ENCODE peak calls at places on chromosomes 12 and 14, in nine cellular contexts. One of them, this sample, is unnamed.

GRCh38 chr12:48265792-48266191 is 62.7 kb upstream of the OR10AD1 start:
- DNase-seq in activated T-cell treated with anti-CD3 and anti-CD28 coated beads for 1 hour: no peak
- DNase-seq in A549: no peak
- DNase-seq in left cardiac atrium: no peak
- DNase-seq in pancreas: no peak
- DNase-seq in HEK293T: no peak
- DNase-seq in activated naive CD8-positive, alpha-beta T cell treated with anti-CD3 and anti-CD28 coated beads for 36 hours: no peak
- DNase-seq in cardiac fibroblast: no peak
- DNase-seq in lung: no peak
- DNase-seq in this sample: no peak

GRCh38 chr14:73661872-73662271 is 17.1 kb downstream of the DNAL1 start:
- DNase-seq in activated naive CD8-positive, alpha-beta T cell treated with anti-CD3 and anti-CD28 coated beads for 36 hours: no peak
- DNase-seq in cardiac fibroblast: peak; percentile 28
- DNase-seq in HEK293T: no peak
- DNase-seq in lung: no peak
- DNase-seq in pancreas: no peak
- DNase-seq in A549: no peak
- DNase-seq in left cardiac atrium: no peak
- DNase-seq in activated T-cell treated with anti-CD3 and anti-CD28 coated beads for 1 hour: no peak
- DNase-seq in this sample: no peak

GRCh38 chr14:93538411-93538810 is 107.7 kb downstream of the UNC79 start:
- DNase-seq in pancreas: no peak
- DNase-seq in A549: peak; percentile 67
- DNase-seq in activated naive CD8-positive, alpha-beta T cell treated with anti-CD3 and anti-CD28 coated beads for 36 hours: no peak
- DNase-seq in activated T-cell treated with anti-CD3 and anti-CD28 coated beads for 1 hour: no peak
- DNase-seq in left cardiac atrium: no peak
- DNase-seq in lung: no peak
- DNase-seq in HEK293T: peak; percentile 16
- DNase-seq in cardiac fibroblast: no peak
- DNase-seq in this sample: no peak

GRCh38 chr14:72801381-72801812 is 92.5 kb downstream of the DPF3 start:
- DNase-seq in pancreas: no peak
- DNase-seq in lung: no peak
- DNase-seq in activated T-cell treated with anti-CD3 and anti-CD28 coated beads for 1 hour: no peak
- DNase-seq in HEK293T: no peak
- DNase-seq in cardiac fibroblast: peak; percentile 97
- DNase-seq in activated naive CD8-positive, alpha-beta T cell treated with anti-CD3 and anti-CD28 coated beads for 36 hours: no peak
- DNase-seq in left cardiac atrium: no peak
- DNase-seq in A549: peak; percentile 68
- DNase-seq in this sample: peak; percentile 73

GRCh38 chr14:94021416-94022157 is 4.6 kb upstream of the OTUB2 start:
- DNase-seq in activated T-cell treated with anti-CD3 and anti-CD28 coated beads for 1 hour: no peak
- DNase-seq in activated naive CD8-positive, alpha-beta T cell treated with anti-CD3 and anti-CD28 coated beads for 36 hours: peak; percentile 50
- DNase-seq in left cardiac atrium: no peak
- DNase-seq in cardiac fibroblast: no peak
- DNase-seq in A549: no peak
- DNase-seq in lung: no peak
- DNase-seq in HEK293T: no peak
- DNase-seq in pancreas: no peak
- DNase-seq in this sample: no peak

GRCh38 chr14:60241091-60241490 is 7.9 kb upstream of the PPM1A start:
- DNase-seq in lung: no peak
- DNase-seq in pancreas: no peak
- DNase-seq in A549: no peak
- DNase-seq in left cardiac atrium: no peak
- DNase-seq in activated T-cell treated with anti-CD3 and anti-CD28 coated beads for 1 hour: no peak
- DNase-seq in HEK293T: no peak
- DNase-seq in cardiac fibroblast: no peak
- DNase-seq in activated naive CD8-positive, alpha-beta T cell treated with anti-CD3 and anti-CD28 coated beads for 36 hours: no peak
- DNase-seq in this sample: no peak

GRCh38 chr12:24993756-24994155 is 44.9 kb upstream of the BCAT1 start:
- DNase-seq in cardiac fibroblast: no peak
- DNase-seq in HEK293T: no peak
- DNase-seq in A549: no peak
- DNase-seq in lung: no peak
- DNase-seq in activated T-cell treated with anti-CD3 and anti-CD28 coated beads for 1 hour: no peak
- DNase-seq in activated naive CD8-positive, alpha-beta T cell treated with anti-CD3 and anti-CD28 coated beads for 36 hours: no peak
- DNase-seq in pancreas: no peak
- DNase-seq in left cardiac atrium: no peak
- DNase-seq in this sample: no peak

GRCh38 chr14:61875483-61875882 is 113.3 kb downstream of the SNAPC1 start:
- DNase-seq in activated naive CD8-positive, alpha-beta T cell treated with anti-CD3 and anti-CD28 coated beads for 36 hours: no peak
- DNase-seq in A549: no peak
- DNase-seq in activated T-cell treated with anti-CD3 and anti-CD28 coated beads for 1 hour: no peak
- DNase-seq in pancreas: no peak
- DNase-seq in lung: no peak
- DNase-seq in left cardiac atrium: no peak
- DNase-seq in HEK293T: no peak
- DNase-seq in cardiac fibroblast: no peak
- DNase-seq in this sample: no peak

GRCh38 chr14:99280041-99280731 is 8.2 kb upstream of the BCL11B start:
- DNase-seq in HEK293T: no peak
- DNase-seq in activated naive CD8-positive, alpha-beta T cell treated with anti-CD3 and anti-CD28 coated beads for 36 hours: no peak
- DNase-seq in activated T-cell treated with anti-CD3 and anti-CD28 coated beads for 1 hour: no peak
- DNase-seq in A549: no peak
- DNase-seq in left cardiac atrium: no peak
- DNase-seq in cardiac fibroblast: no peak
- DNase-seq in lung: no peak
- DNase-seq in pancreas: no peak
- DNase-seq in this sample: no peak

GRCh38 chr14:90959344-90959743 is 101.1 kb downstream of the RPS6KA5 start:
- DNase-seq in lung: no peak
- DNase-seq in cardiac fibroblast: no peak
- DNase-seq in activated T-cell treated with anti-CD3 and anti-CD28 coated beads for 1 hour: no peak
- DNase-seq in HEK293T: no peak
- DNase-seq in A549: no peak
- DNase-seq in activated naive CD8-positive, alpha-beta T cell treated with anti-CD3 and anti-CD28 coated beads for 36 hours: no peak
- DNase-seq in left cardiac atrium: no peak
- DNase-seq in pancreas: no peak
- DNase-seq in this sample: no peak

GRCh38 chr12:107843351-107844311 is 69.1 kb downstream of the ASCL4 start:
- DNase-seq in left cardiac atrium: peak; percentile 27
- DNase-seq in HEK293T: no peak
- DNase-seq in pancreas: peak; percentile 79
- DNase-seq in A549: no peak
- DNase-seq in activated naive CD8-positive, alpha-beta T cell treated with anti-CD3 and anti-CD28 coated beads for 36 hours: no peak
- DNase-seq in activated T-cell treated with anti-CD3 and anti-CD28 coated beads for 1 hour: no peak
- DNase-seq in lung: no peak
- DNase-seq in cardiac fibroblast: peak; percentile 3
- DNase-seq in this sample: no peak

GRCh38 chr14:96108061-96108795 is 69.1 kb downstream of the C14orf132 start:
- DNase-seq in HEK293T: no peak
- DNase-seq in A549: no peak
- DNase-seq in pancreas: no peak
- DNase-seq in cardiac fibroblast: no peak
- DNase-seq in lung: no peak
- DNase-seq in activated T-cell treated with anti-CD3 and anti-CD28 coated beads for 1 hour: no peak
- DNase-seq in left cardiac atrium: no peak
- DNase-seq in activated naive CD8-positive, alpha-beta T cell treated with anti-CD3 and anti-CD28 coated beads for 36 hours: no peak
- DNase-seq in this sample: no peak

GRCh38 chr12:21183721-21184275 is 52.8 kb downstream of the SLCO1B1 start:
- DNase-seq in lung: no peak
- DNase-seq in A549: no peak
- DNase-seq in pancreas: no peak
- DNase-seq in activated naive CD8-positive, alpha-beta T cell treated with anti-CD3 and anti-CD28 coated beads for 36 hours: no peak
- DNase-seq in activated T-cell treated with anti-CD3 and anti-CD28 coated beads for 1 hour: no peak
- DNase-seq in left cardiac atrium: no peak
- DNase-seq in HEK293T: no peak
- DNase-seq in cardiac fibroblast: peak; percentile 26
- DNase-seq in this sample: no peak

GRCh38 chr14:73058923-73059311 is 583 bp downstream of the RBM25 start:
- DNase-seq in pancreas: peak; percentile 53
- DNase-seq in cardiac fibroblast: peak; percentile 41
- DNase-seq in left cardiac atrium: no peak
- DNase-seq in HEK293T: peak; percentile 40
- DNase-seq in A549: peak; percentile 39
- DNase-seq in activated naive CD8-positive, alpha-beta T cell treated with anti-CD3 and anti-CD28 coated beads for 36 hours: no peak
- DNase-seq in activated T-cell treated with anti-CD3 and anti-CD28 coated beads for 1 hour: no peak
- DNase-seq in lung: peak; percentile 39
- DNase-seq in this sample: peak; percentile 54

GRCh38 chr14:45610303-45610702 is 357.3 kb upstream of the MIS18BP1 start:
- DNase-seq in cardiac fibroblast: peak; percentile 29
- DNase-seq in pancreas: no peak
- DNase-seq in activated naive CD8-positive, alpha-beta T cell treated with anti-CD3 and anti-CD28 coated beads for 36 hours: no peak
- DNase-seq in activated T-cell treated with anti-CD3 and anti-CD28 coated beads for 1 hour: no peak
- DNase-seq in lung: no peak
- DNase-seq in A549: peak; percentile 1
- DNase-seq in HEK293T: no peak
- DNase-seq in left cardiac atrium: no peak
- DNase-seq in this sample: peak; percentile 4

GRCh38 chr12:26514364-26514763 is 318.6 kb downstream of the ITPR2 start:
- DNase-seq in HEK293T: no peak
- DNase-seq in cardiac fibroblast: no peak
- DNase-seq in pancreas: no peak
- DNase-seq in activated T-cell treated with anti-CD3 and anti-CD28 coated beads for 1 hour: no peak
- DNase-seq in activated naive CD8-positive, alpha-beta T cell treated with anti-CD3 and anti-CD28 coated beads for 36 hours: no peak
- DNase-seq in left cardiac atrium: no peak
- DNase-seq in lung: no peak
- DNase-seq in A549: no peak
- DNase-seq in this sample: no peak

GRCh38 chr12:53197011-53197640 is 9.9 kb downstream of the ITGB7 start:
- DNase-seq in pancreas: no peak
- DNase-seq in left cardiac atrium: no peak
- DNase-seq in lung: no peak
- DNase-seq in HEK293T: no peak
- DNase-seq in cardiac fibroblast: no peak
- DNase-seq in A549: no peak
- DNase-seq in activated naive CD8-positive, alpha-beta T cell treated with anti-CD3 and anti-CD28 coated beads for 36 hours: no peak
- DNase-seq in activated T-cell treated with anti-CD3 and anti-CD28 coated beads for 1 hour: no peak
- DNase-seq in this sample: no peak

This sample was measured in hepatic stellate cell.